ENCODE peak calls at places on chromosomes 4 and X, in six cellular contexts. T is psoas muscle, B is DND-41, S is brain microvascular endothelial cell, U is BE2C, O is fibroblast of lung. A is an unnamed sample.

GRCh38 chr4:81627617-81628016 is 155.9 kb upstream of the RASGEF1B start:
- DNase-seq in S (no peak), B (no peak), T (no peak), O (no peak), U (no peak), A (no peak)

GRCh38 chrX:150934453-150934852 is 36.0 kb upstream of the CD99L2 start:
- DNase-seq in T (no peak), S (peak; percentile 9), U (no peak), O (peak; percentile 8), B (no peak), A (peak; percentile 55)

GRCh38 chr4:1523506-1523905 is 117.3 kb upstream of the NKX1-1 start:
- DNase-seq in O (no peak), B (no peak), S (no peak), U (no peak), T (no peak), A (no peak)

GRCh38 chr4:1195109-1195671 is 22.8 kb upstream of the SPON2 start:
- DNase-seq in U (no peak), B (peak; percentile 4), O (no peak), T (no peak), S (no peak), A (peak; percentile 3)

GRCh38 chrX:3017492-3017891 is 11.1 kb downstream of the ARSH start:
- DNase-seq in B (no peak), U (no peak), S (no peak), T (no peak), O (no peak), A (no peak)

GRCh38 chrX:72100824-72101351 is 30.8 kb downstream of the RTL5 start:
- DNase-seq in T (no peak), B (peak; percentile 62), S (no peak), U (no peak), O (no peak), A (no peak)

GRCh38 chrX:27890611-27891010 is 82.8 kb downstream of the MAGEB10 start:
- DNase-seq in B (no peak), T (no peak), S (peak; percentile 58), O (peak; percentile 64), U (no peak), A (no peak)

GRCh38 chr4:71288875-71289274 is 49.9 kb upstream of the SLC4A4 start:
- DNase-seq in O (no peak), S (no peak), T (no peak), U (no peak), B (no peak), A (peak; percentile 31)

GRCh38 chr4:137707626-137708025 is 175.3 kb upstream of the PCDH18 start:
- DNase-seq in B (no peak), T (no peak), U (no peak), O (peak; percentile 60), S (peak; percentile 51), A (no peak)

GRCh38 chrX:101230636-101231035 is 11.1 kb downstream of the DRP2 start:
- DNase-seq in S (peak; percentile 25), O (peak; percentile 1), T (no peak), B (no peak), U (no peak), A (no peak)

GRCh38 chrX:49291615-49292337 is 11.7 kb upstream of the GAGE10 start:
- DNase-seq in U (peak; percentile 60), B (peak; percentile 68), O (peak; percentile 59), S (peak; percentile 42), T (peak; percentile 69), A (peak; percentile 65)

GRCh38 chr4:166301266-166301665 is 428.2 kb downstream of the TLL1 start:
- DNase-seq in B (no peak), S (peak; percentile 61), O (no peak), U (no peak), T (no peak), A (no peak)

GRCh38 chrX:18886344-18887161 is 97.4 kb downstream of the PHKA2 start:
- DNase-seq in T (peak; percentile 90), O (peak; percentile 72), S (peak; percentile 33), U (peak; percentile 53), B (no peak), A (peak; percentile 76)

GRCh38 chr4:105246712-105247111 is 100.0 kb downstream of the TET2 start:
- DNase-seq in S (no peak), T (no peak), B (no peak), U (no peak), O (peak; percentile 84), A (no peak)

GRCh38 chr4:107519057-107519456 is 201.0 kb downstream of the PAPSS1 start:
- DNase-seq in S (peak; percentile 36), T (no peak), O (peak; percentile 18), U (peak; percentile 58), B (peak; percentile 8), A (peak; percentile 60)

GRCh38 chrX:66632473-66632872 is 6.4 kb downstream of the EDA2R start:
- DNase-seq in S (no peak), T (no peak), O (no peak), B (no peak), U (no peak), A (no peak)

GRCh38 chr4:52936729-52937128 is 74.6 kb downstream of the RASL11B start:
- DNase-seq in T (no peak), B (no peak), U (no peak), O (no peak), S (no peak), A (no peak)

GRCh38 chr4:87425711-87426110 is 3.3 kb downstream of the NUDT9 start:
- DNase-seq in S (no peak), O (no peak), B (no peak), U (no peak), T (no peak), A (no peak)

GRCh38 chr4:148092316-148093014 is 349.7 kb downstream of the NR3C2 start:
- DNase-seq in U (no peak), S (no peak), B (no peak), O (no peak), T (no peak), A (no peak)

GRCh38 chr4:54433686-54434085 is 204.6 kb downstream of the PDGFRA start:
- DNase-seq in O (peak; percentile 45), T (no peak), U (no peak), S (peak; percentile 24), B (no peak), A (peak; percentile 13)

GRCh38 chr4:181528570-181529184 is 714.5 kb upstream of the TENM3 start:
- DNase-seq in T (peak; percentile 71), S (peak; percentile 65), O (peak; percentile 80), U (peak; percentile 86), B (peak; percentile 28), A (peak; percentile 88)

GRCh38 chr4:38523524-38524448 is 140.2 kb upstream of the KLF3 start:
- DNase-seq in U (no peak), B (no peak), S (no peak), T (no peak), O (no peak), A (no peak)

GRCh38 chr4:56400560-56400959 is 13.3 kb upstream of the AASDH start:
- DNase-seq in S (no peak), O (no peak), B (no peak), T (no peak), U (no peak), A (no peak)

GRCh38 chr4:178523038-178523437 is 1080.8 kb upstream of the AGA start:
- DNase-seq in U (no peak), T (no peak), B (no peak), S (no peak), O (no peak), A (no peak)

GRCh38 chrX:85024044-85024443 is 20.4 kb downstream of the APOOL start:
- DNase-seq in S (no peak), U (no peak), B (no peak), O (no peak), T (no peak), A (no peak)

GRCh38 chrX:40012039-40012799 is 85.5 kb downstream of the BCOR start:
- DNase-seq in B (no peak), U (no peak), T (peak; percentile 69), S (peak; percentile 20), O (peak; percentile 82), A (peak; percentile 76)

GRCh38 chr4:54077812-54078211 is 13.4 kb upstream of the CHIC2 start:
- DNase-seq in U (no peak), B (no peak), T (no peak), S (peak; percentile 40), O (no peak), A (no peak)

DNA sequence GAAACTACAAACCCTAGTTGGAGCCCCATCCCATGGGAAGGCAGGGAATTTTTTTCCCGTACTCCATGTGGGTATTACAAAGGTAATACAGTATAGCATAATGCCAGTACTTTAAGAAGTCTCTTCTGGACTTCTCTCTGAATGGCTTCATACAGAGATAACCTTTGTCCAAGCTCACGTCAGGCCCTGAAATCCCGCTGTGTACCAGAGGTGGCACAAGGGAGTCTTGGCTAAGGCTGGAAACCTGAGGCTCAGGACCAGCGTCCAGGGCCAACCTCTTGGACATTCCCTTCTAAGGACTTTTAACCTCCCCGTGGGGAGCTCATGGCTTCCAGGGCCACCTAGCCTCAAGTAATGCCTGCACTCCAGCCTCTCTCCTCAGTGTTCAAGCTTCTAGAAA is 338.9 kb upstream of the FAM241A start:
- DNase-seq in B (no peak), U (peak; percentile 32), T (no peak), S (peak; percentile 0), O (no peak), A (peak; percentile 50)
- TF ChIP-seq CTCF in B (no peak), U (peak; percentile 37), T (no peak), S (peak; percentile 53), O (no peak), A (no peak)

GRCh38 chrX:29285670-29286069 is 698.4 kb downstream of the IL1RAPL1 start:
- DNase-seq in B (no peak), T (no peak), O (no peak), S (no peak), U (no peak), A (no peak)
- TF ChIP-seq CTCF in B (no peak), T (no peak), O (no peak), S (no peak), U (no peak), A (no peak)

GRCh38 chr4:15084780-15085179 is 82.5 kb downstream of the CPEB2 start:
- DNase-seq in T (no peak), S (no peak), U (no peak), B (no peak), O (no peak), A (no peak)
- TF ChIP-seq CTCF in T (no peak), S (no peak), U (no peak), B (no peak), O (no peak), A (no peak)

DNA sequence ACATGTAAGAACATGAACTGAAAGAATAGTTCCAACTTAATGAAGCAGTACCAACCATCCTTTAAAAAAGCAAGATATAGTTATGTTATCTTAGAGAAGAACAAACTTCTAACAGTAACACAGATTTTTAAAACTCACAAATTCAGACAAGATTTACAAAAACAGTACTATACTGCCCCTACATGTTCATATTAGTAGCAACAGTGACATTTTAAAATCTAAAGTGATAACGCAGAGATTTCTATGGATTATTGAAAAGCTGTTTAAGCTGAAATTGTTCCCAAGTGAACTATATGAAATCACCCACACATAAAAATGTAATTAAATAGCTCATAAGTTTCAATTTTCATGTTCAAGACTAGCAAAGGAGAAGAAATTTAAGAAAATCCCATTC is 166.0 kb downstream of the FBXW7 start:
- DNase-seq in S (no peak), U (no peak), B (no peak), T (no peak), O (peak; percentile 28), A (no peak)
- TF ChIP-seq CTCF in S (peak; percentile 16), U (peak; percentile 24), B (peak; percentile 53), T (peak; percentile 36), O (peak; percentile 18), A (peak; percentile 54)

GRCh38 chr4:183533698-183534097 is 28.8 kb downstream of the ING2 start:
- DNase-seq in U (no peak), O (no peak), B (no peak), T (no peak), S (no peak), A (no peak)
- TF ChIP-seq CTCF in U (no peak), O (no peak), B (no peak), T (no peak), S (no peak), A (no peak)

A was measured in hepatocyte.